ENCODE peak calls at places on chromosomes 5 and 9, in eight cellular contexts. A is IMR-90, G is K562, M is H1, R is WTC11, C is A549, K is GM12878, T is SK-N-SH. X is an unnamed sample.

GRCh38 chr9:22528485-22528884 is 81.9 kb downstream of the DMRTA1 start:
- DNase-seq in K (no peak), G (no peak), T (no peak), C (peak; percentile 9), R (no peak), A (peak; percentile 24), M (no peak), X (no peak)

GRCh38 chr9:1055156-1055555 is 5.0 kb downstream of the DMRT2 start:
- DNase-seq in A (no peak), R (no peak), K (no peak), T (no peak), C (no peak), M (no peak), G (no peak), X (no peak)

GRCh38 chr5:88555658-88556057 is 287.0 kb upstream of the TMEM161B start:
- DNase-seq in G (peak; percentile 5), C (no peak), M (peak; percentile 44), A (no peak), T (no peak), R (peak; percentile 29), K (no peak), X (no peak)

GRCh38 chr5:65163698-65164097 is 318.0 kb downstream of the ADAMTS6 start:
- DNase-seq in G (no peak), R (no peak), A (peak; percentile 85), M (no peak), C (no peak), T (no peak), K (no peak), X (no peak)

GRCh38 chr9:133405508-133406009 is 12.3 kb downstream of the REXO4 start:
- DNase-seq in M (no peak), G (no peak), C (no peak), K (no peak), T (no peak), A (peak; percentile 60), R (no peak), X (no peak)

GRCh38 chr5:66472010-66472409 is 124.2 kb upstream of the MAST4 start:
- DNase-seq in K (no peak), M (no peak), T (no peak), C (no peak), A (no peak), R (no peak), G (no peak), X (no peak)

GRCh38 chr9:136695955-136696354 is 8.7 kb upstream of the AGPAT2 start:
- DNase-seq in K (no peak), R (no peak), G (no peak), T (no peak), A (no peak), M (peak; percentile 47), C (no peak), X (no peak)

GRCh38 chr9:23492126-23493002 is 333.7 kb downstream of the ELAVL2 start:
- DNase-seq in K (no peak), C (peak; percentile 47), A (peak; percentile 0), T (peak; percentile 46), M (no peak), R (no peak), G (no peak), X (peak; percentile 31)

GRCh38 chr9:116232425-116233159 is 79.0 kb downstream of the PAPPA start:
- DNase-seq in K (no peak), C (peak; percentile 98), M (no peak), A (peak; percentile 38), T (no peak), R (no peak), G (no peak), X (no peak)

GRCh38 chr5:10594591-10595210 is 30.8 kb downstream of the ANKRD33B start:
- DNase-seq in G (peak; percentile 34), C (no peak), K (no peak), R (no peak), T (no peak), A (peak; percentile 49), M (no peak), X (no peak)

GRCh38 chr9:89189215-89189614 is 10.6 kb upstream of the SHC3 start:
- DNase-seq in M (no peak), R (no peak), K (no peak), C (no peak), T (no peak), A (no peak), G (no peak), X (no peak)

GRCh38 chr5:98110791-98111190 is 662.7 kb upstream of the RGMB start:
- DNase-seq in R (no peak), C (no peak), K (no peak), A (peak; percentile 53), T (no peak), M (no peak), G (no peak), X (no peak)

GRCh38 chr5:41835625-41836024 is 34.6 kb downstream of the OXCT1 start:
- DNase-seq in G (no peak), R (peak; percentile 11), T (peak; percentile 9), M (no peak), K (no peak), A (peak; percentile 92), C (peak; percentile 29), X (no peak)

GRCh38 chr5:107671742-107672211 is 1.0 kb upstream of the EFNA5 start:
- DNase-seq in C (peak; percentile 82), G (no peak), R (no peak), T (peak; percentile 60), A (peak; percentile 52), M (peak; percentile 76), K (no peak), X (no peak)

GRCh38 chr9:107905313-107906027 is 415.9 kb upstream of the KLF4 start:
- DNase-seq in A (no peak), T (no peak), G (no peak), C (no peak), R (no peak), K (no peak), M (no peak), X (no peak)

GRCh38 chr9:117535439-117535838 is 120.6 kb upstream of the ASTN2 start:
- DNase-seq in T (no peak), M (no peak), C (no peak), K (no peak), A (no peak), G (no peak), R (no peak), X (no peak)

GRCh38 chr9:129567842-129568559 is 52.9 kb downstream of the C9orf50 start:
- DNase-seq in K (no peak), G (peak; percentile 76), T (no peak), R (no peak), M (peak; percentile 67), C (peak; percentile 92), A (peak; percentile 70), X (peak; percentile 75)

GRCh38 chr5:180799902-180800801 is 2.5 kb downstream of the MGAT1 start:
- DNase-seq in C (peak; percentile 25), T (no peak), M (no peak), K (no peak), R (no peak), A (peak; percentile 86), G (no peak), X (no peak)

GRCh38 chr5:161946911-161947310 is 99.0 kb downstream of the GABRA1 start:
- DNase-seq in M (no peak), T (no peak), G (no peak), C (no peak), K (no peak), R (no peak), A (no peak), X (no peak)

GRCh38 chr9:130446111-130446861 is 1.5 kb downstream of the ASS1 start:
- DNase-seq in M (peak; percentile 67), T (peak; percentile 81), K (no peak), R (peak; percentile 52), C (no peak), A (peak; percentile 94), G (peak; percentile 38), X (peak; percentile 38)

GRCh38 chr9:112059145-112059979 is 115.7 kb downstream of the SUSD1 start:
- DNase-seq in R (no peak), A (peak; percentile 92), K (no peak), T (no peak), G (peak; percentile 60), M (no peak), C (peak; percentile 89), X (peak; percentile 62)

GRCh38 chr5:158154226-158155005 is 295.5 kb upstream of the CLINT1 start:
- DNase-seq in C (peak; percentile 12), K (no peak), R (no peak), M (no peak), A (peak; percentile 50), G (no peak), T (no peak), X (no peak)

GRCh38 chr9:124248066-124248465 is 9.7 kb upstream of the NEK6 start:
- DNase-seq in M (no peak), G (no peak), R (no peak), K (no peak), T (no peak), C (no peak), A (no peak), X (no peak)

DNA sequence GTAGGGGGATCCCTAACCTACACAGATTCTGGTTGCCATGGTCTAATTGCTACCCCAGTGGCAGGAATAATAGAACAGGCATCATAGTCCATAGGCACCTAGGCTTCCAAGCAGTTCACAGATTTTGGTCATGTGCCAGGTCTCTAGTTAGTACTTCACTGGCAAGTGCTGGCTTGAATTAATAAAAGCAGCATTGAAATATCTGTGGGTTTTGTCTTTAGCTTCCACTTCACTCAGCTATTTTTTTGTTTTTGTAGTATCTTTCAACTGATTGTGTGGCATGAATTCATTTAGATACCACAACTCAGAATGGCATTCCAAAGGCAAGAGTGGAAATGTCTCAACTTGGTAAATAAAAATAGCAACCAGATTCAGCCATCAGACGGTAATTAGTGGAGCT is 27.9 kb upstream of the ITGA2 start:
- DNase-seq in A (no peak), K (no peak), T (no peak), G (no peak), C (no peak), R (no peak), M (no peak), X (no peak)
- TF ChIP-seq USF2 in A (no peak), K (no peak), T (no peak), G (no peak), C (no peak), R (no peak), M (no peak), X (no peak)

GRCh38 chr5:150468206-150468605 is 18.7 kb upstream of the RPS14 start:
- DNase-seq in R (no peak), K (no peak), M (no peak), G (no peak), T (no peak), C (no peak), A (no peak), X (no peak)
- TF ChIP-seq USF2 in R (no peak), K (no peak), M (no peak), G (no peak), T (no peak), C (no peak), A (no peak), X (no peak)

DNA sequence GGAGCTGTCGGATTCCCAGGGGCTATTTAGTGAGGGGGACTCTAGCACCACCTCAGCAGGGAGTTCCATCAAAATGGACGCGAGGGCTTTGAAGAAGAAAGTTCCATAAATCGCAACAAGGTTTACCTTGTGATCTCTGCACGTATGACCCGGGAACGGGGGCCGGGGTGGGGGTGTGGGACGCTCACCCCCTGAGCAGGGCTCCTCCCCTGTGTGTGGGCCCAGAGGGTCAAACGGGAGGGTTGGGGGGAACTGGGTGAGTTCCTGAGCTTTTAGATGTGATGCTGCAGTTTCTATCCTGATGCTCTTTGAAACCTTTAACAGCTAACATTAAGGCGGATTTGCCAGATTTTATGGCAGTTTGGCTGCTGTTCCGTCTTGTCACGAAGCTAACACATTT is 18.9 kb upstream of the LRRC14B start:
- DNase-seq in K (no peak), G (no peak), R (no peak), A (no peak), C (no peak), T (no peak), M (no peak), X (no peak)
- TF ChIP-seq USF2 in K (no peak), G (no peak), R (no peak), A (no peak), C (no peak), T (no peak), M (no peak), X (no peak)

GRCh38 chr5:141786700-141787099 is 91.5 kb downstream of the PCDH1 start:
- DNase-seq in C (no peak), M (no peak), T (no peak), G (no peak), A (no peak), K (no peak), R (no peak), X (no peak)
- TF ChIP-seq USF2 in C (no peak), M (no peak), T (no peak), G (no peak), A (no peak), K (no peak), R (no peak), X (no peak)

X was measured in HepG2.